ENCODE peak calls at places on chromosomes 7 and 10, in five cellular contexts. I is mammary epithelial cell, C is Panc1, W is SK-N-SH, A is heart left ventricle. U is an unnamed sample.

GRCh38 chr10:44240766-44241165 is 144.1 kb downstream of the CXCL12 start:
- DNase-seq in I (peak), C (no peak), W (peak), A (no peak), U (no peak)

GRCh38 chr7:1341995-1342645 is 109.4 kb downstream of the UNCX start:
- DNase-seq in I (no peak), C (no peak), W (no peak), A (no peak), U (no peak)

GRCh38 chr7:154968336-154969001 is 34.5 kb downstream of the PAXIP1 start:
- DNase-seq in I (no peak), C (no peak), W (peak), A (no peak), U (no peak)

GRCh38 chr7:100819586-100819985 is 7.7 kb downstream of the EPHB4 start:
- DNase-seq in I (no peak), C (no peak), W (peak), A (no peak), U (no peak)

GRCh38 chr10:61438141-61438984 is 14.8 kb downstream of the TMEM26 start:
- DNase-seq in I (peak), C (no peak), W (no peak), A (no peak), U (peak)

GRCh38 chr7:129800901-129801300 is 151.9 kb downstream of the UBE2H start:
- DNase-seq in I (no peak), C (no peak), W (no peak), A (no peak), U (no peak)

GRCh38 chr10:87761892-87762291 is 56.1 kb downstream of the ATAD1 start:
- DNase-seq in I (peak), C (peak), W (no peak), A (no peak), U (no peak)

GRCh38 chr10:24259365-24260125 is 50.6 kb downstream of the KIAA1217 start:
- DNase-seq in I (peak), C (no peak), W (no peak), A (no peak), U (no peak)

GRCh38 chr7:41096921-41097320 is 606.0 kb downstream of the INHBA start:
- DNase-seq in I (peak), C (no peak), W (no peak), A (no peak), U (no peak)

GRCh38 chr7:2043316-2044039 is 189.3 kb downstream of the MAD1L1 start:
- DNase-seq in I (peak), C (no peak), W (peak), A (peak), U (no peak)

GRCh38 chr10:93215312-93215711 is 141.6 kb downstream of the CYP26A1 start:
- DNase-seq in I (no peak), C (no peak), W (no peak), A (no peak), U (no peak)

GRCh38 chr10:86047588-86047987 is 319.0 kb downstream of the GRID1 start:
- DNase-seq in I (no peak), C (no peak), W (no peak), A (no peak), U (no peak)

GRCh38 chr10:122054046-122055025 is 65.4 kb downstream of the TACC2 start:
- DNase-seq in I (no peak), C (no peak), W (no peak), A (peak), U (no peak)

GRCh38 chr10:132179551-132180392 is 7.0 kb upstream of the DPYSL4 start:
- DNase-seq in I (no peak), C (no peak), W (no peak), A (peak), U (no peak)

GRCh38 chr10:31921031-31921430 is 7.6 kb downstream of the ARHGAP12 start:
- DNase-seq in I (no peak), C (no peak), W (no peak), A (no peak), U (no peak)

GRCh38 chr7:128017880-128018845 is 13.1 kb downstream of the LRRC4 start:
- DNase-seq in I (peak), C (no peak), W (peak), A (no peak), U (no peak)

GRCh38 chr7:5426226-5426475 is 2.5 kb upstream of the TNRC18 start:
- DNase-seq in I (no peak), C (no peak), W (no peak), A (no peak), U (no peak)

GRCh38 chr10:86178401-86179142 is 188.0 kb downstream of the GRID1 start:
- DNase-seq in I (no peak), C (no peak), W (peak), A (no peak), U (no peak)

GRCh38 chr7:151384352-151384697 is 25.5 kb downstream of the WDR86 start:
- DNase-seq in I (no peak), C (no peak), W (no peak), A (no peak), U (no peak)

GRCh38 chr7:89837515-89837914 is 316.8 kb upstream of the STEAP1 start:
- DNase-seq in I (peak), C (no peak), W (no peak), A (no peak), U (no peak)

GRCh38 chr7:149774237-149775175 is 1.1 kb upstream of the ZNF467 start:
- DNase-seq in I (no peak), C (no peak), W (no peak), A (no peak), U (no peak)

GRCh38 chr10:19245889-19246841 is 197.6 kb downstream of the MALRD1 start:
- DNase-seq in I (no peak), C (no peak), W (peak), A (no peak), U (no peak)

GRCh38 chr10:125020871-125021270 is 78.9 kb downstream of the ZRANB1 start:
- DNase-seq in I (no peak), C (no peak), W (no peak), A (no peak), U (no peak)

GRCh38 chr7:102125127-102125561 is 161.5 kb upstream of the SH2B2 start:
- DNase-seq in I (no peak), C (peak), W (no peak), A (peak), U (no peak)

GRCh38 chr10:10490187-10490980 is 527.3 kb upstream of the CELF2 start:
- DNase-seq in I (no peak), C (no peak), W (no peak), A (no peak), U (no peak)

GRCh38 chr10:4822208-4822607 is 3.8 kb upstream of the AKR1E2 start:
- DNase-seq in I (no peak), C (no peak), W (no peak), A (no peak), U (no peak)

GRCh38 chr7:118872568-118872967 is 648.1 kb downstream of the ANKRD7 start:
- DNase-seq in I (peak), C (no peak), W (no peak), A (no peak), U (no peak)

GRCh38 chr10:43793714-43794113 is 145.0 kb upstream of the ZNF32 start:
- DNase-seq in I (no peak), C (no peak), W (no peak), A (no peak), U (peak)

GRCh38 chr10:43676360-43676759 is 27.7 kb upstream of the ZNF32 start:
- DNase-seq in I (no peak), C (no peak), W (no peak), A (no peak), U (no peak)

GRCh38 chr10:24385776-24386175 is 176.8 kb downstream of the KIAA1217 start:
- DNase-seq in I (peak), C (no peak), W (no peak), A (no peak), U (no peak)

GRCh38 chr10:11510714-11511113 is 100.7 kb downstream of the USP6NL start:
- DNase-seq in I (no peak), C (no peak), W (no peak), A (no peak), U (no peak)

GRCh38 chr7:131502810-131503545 is 53.5 kb downstream of the PODXL start:
- DNase-seq in I (no peak), C (no peak), W (peak), A (peak), U (no peak)

GRCh38 chr10:59622320-59622901 is 87.2 kb downstream of the SLC16A9 start:
- DNase-seq in I (peak), C (peak), W (peak), A (peak), U (peak)

GRCh38 chr7:68334613-68335303 is 1263.5 kb upstream of the AUTS2 start:
- DNase-seq in I (no peak), C (no peak), W (no peak), A (no peak), U (no peak)

GRCh38 chr10:86960003-86960862 is 1.8 kb downstream of the SNCG start:
- DNase-seq in I (peak), C (no peak), W (peak), A (peak), U (no peak)

GRCh38 chr10:22438714-22439113 is 93.4 kb downstream of the SPAG6 start:
- DNase-seq in I (no peak), C (no peak), W (no peak), A (no peak), U (no peak)
- TF ChIP-seq CTCF in I (no peak), C (no peak), W (no peak), A (no peak), U (no peak)

DNA sequence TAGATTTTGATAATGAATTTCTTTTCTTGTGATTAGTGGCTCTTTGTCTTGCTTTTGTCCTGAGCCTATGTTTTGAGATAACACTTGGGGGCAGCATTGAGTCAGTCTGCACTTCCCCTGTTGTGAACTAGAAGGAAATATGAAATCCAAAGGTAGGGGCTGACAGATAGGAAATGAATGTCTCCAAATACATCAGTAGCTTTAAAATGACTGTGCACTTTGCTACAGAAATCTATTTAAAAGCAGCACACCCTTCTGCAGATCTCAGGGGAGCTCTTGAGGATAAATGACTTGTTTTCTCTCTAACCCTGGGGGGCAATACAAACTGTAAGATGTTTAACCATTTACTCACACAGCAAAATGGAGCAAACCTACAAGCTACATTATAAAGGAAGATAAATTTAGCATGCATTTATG is 176.0 kb upstream of the MYO3A start:
- DNase-seq in I (no peak), C (no peak), W (peak), A (no peak), U (no peak)
- TF ChIP-seq CTCF in I (peak), C (peak), W (peak), A (peak), U (peak)

GRCh38 chr10:8449909-8450308 is 395.4 kb downstream of the GATA3 start:
- DNase-seq in I (no peak), C (no peak), W (no peak), A (no peak), U (no peak)

GRCh38 chr10:8445353-8445752 is 390.9 kb downstream of the GATA3 start:
- DNase-seq in I (no peak), C (no peak), W (peak), A (no peak), U (no peak)

GRCh38 chr10:8439040-8439439 is 384.6 kb downstream of the GATA3 start:
- DNase-seq in I (no peak), C (no peak), W (no peak), A (no peak), U (no peak)

GRCh38 chr10:8444630-8445029 is 390.1 kb downstream of the GATA3 start:
- DNase-seq in I (no peak), C (no peak), W (peak), A (no peak), U (no peak)
- TF ChIP-seq CTCF in I (no peak), C (no peak), W (peak), A (no peak), U (no peak)

GRCh38 chr10:118827466-118828155 is 72.8 kb upstream of the CACUL1 start:
- DNase-seq in I (no peak), C (no peak), W (no peak), A (no peak), U (no peak)
- TF ChIP-seq CTCF in I (peak), C (peak), W (peak), A (no peak), U (peak)

GRCh38 chr7:47991741-47992311 is 12.4 kb upstream of the HUS1 start:
- DNase-seq in I (peak), C (peak), W (peak), A (peak), U (peak)
- TF ChIP-seq CTCF in I (peak), C (peak), W (peak), A (peak), U (peak)

GRCh38 chr10:70265032-70265689 is 18.6 kb downstream of the NPFFR1 start:
- DNase-seq in I (peak), C (no peak), W (peak), A (no peak), U (no peak)
- TF ChIP-seq CTCF in I (peak), C (peak), W (peak), A (peak), U (no peak)

DNA sequence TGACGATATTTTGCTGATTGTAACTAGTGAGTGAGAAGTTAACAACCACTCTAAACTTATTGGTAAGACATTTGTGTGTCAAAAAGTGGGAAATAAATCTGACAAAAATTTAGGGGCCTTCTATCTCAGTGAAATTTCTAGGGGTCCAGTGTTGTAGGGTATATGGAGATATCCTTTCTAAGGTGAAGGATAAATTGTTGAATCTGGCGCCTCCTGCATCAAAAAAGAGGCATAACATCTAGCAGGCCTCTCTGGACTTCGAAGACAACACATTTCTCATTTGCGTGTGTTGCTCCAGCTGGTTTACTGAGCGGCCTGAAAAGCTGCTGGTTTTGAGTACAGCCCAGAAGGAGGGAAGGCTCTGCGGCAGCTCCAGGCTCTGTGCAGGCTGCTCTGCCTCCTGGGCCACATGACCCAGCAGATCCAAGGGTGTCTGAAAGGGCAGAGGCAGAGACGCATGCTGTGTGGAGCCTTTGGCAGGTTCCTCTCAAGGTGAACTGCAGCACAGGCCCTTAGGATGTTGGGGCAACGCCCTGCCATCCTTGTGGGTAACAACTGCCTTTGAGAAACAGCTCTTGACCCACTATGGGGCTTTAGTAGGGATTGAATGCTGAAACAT is 72.4 kb downstream of the LMBR1 start:
- DNase-seq in I (no peak), C (no peak), W (no peak), A (no peak), U (no peak)
- TF ChIP-seq CTCF in I (peak), C (peak), W (peak), A (no peak), U (no peak)

GRCh38 chr7:98051118-98051744 is 55.4 kb upstream of the LMTK2 start:
- DNase-seq in I (no peak), C (no peak), W (peak), A (no peak), U (no peak)
- TF ChIP-seq CTCF in I (no peak), C (no peak), W (no peak), A (no peak), U (no peak)

GRCh38 chr7:81430761-81431160 is 339.1 kb downstream of the HGF start:
- DNase-seq in I (no peak), C (no peak), W (no peak), A (no peak), U (no peak)
- TF ChIP-seq CTCF in I (no peak), C (no peak), W (no peak), A (no peak), U (no peak)

DNA sequence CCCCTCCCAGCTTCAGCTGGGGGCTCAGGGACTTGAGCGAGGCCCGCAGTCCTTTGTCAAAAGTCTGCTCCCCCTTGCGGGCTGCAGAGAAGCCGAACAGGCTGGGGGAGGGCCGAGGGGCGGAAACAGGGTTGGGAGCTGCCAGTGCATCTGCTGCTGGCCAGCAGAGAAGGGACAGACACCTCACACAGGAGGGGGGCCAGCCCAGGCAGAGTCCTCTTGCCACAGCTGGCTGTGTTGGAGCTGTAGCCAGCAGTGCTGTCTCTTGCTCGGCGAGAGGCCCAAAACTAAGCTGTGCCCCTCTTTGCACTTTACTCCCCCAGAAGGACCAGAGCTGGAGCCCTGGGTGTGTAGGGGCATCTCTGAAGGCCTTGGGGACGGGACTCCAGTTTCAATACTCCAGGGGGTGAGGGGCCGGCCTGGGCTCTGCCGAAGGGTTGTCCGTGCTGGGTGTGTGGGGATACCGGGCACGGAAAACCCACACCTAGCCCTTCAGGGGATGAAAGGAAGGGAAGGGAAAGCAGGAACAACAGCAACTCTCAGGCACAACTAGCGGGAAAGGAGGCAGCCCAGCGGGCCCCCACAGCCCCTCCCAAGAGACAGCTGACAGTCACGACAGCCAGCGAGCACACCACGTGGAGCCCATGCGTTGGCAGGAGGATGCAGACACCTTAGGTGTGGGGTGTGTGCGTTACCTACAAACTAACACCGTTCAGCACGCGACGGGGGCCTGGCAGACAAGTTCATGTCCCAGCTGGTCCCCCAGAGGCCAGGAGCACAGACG is 17.8 kb downstream of the YKT6 start:
- DNase-seq in I (no peak), C (no peak), W (peak), A (no peak), U (no peak)
- TF ChIP-seq CTCF in I (no peak), C (no peak), W (no peak), A (no peak), U (no peak)